ENCODE peak calls at places on chromosomes 7 and 10, in eight cellular contexts. X, C, U, P, E, S, M and A are unnamed samples.

GRCh38 chr7:1458676-1459511 is at the start of gene MICALL2:
- DNase-seq in X (peak), C (peak), U (peak), P (peak), E (peak), S (no peak), M (peak), A (peak)

GRCh38 chr10:7318836-7319235 is 92.0 kb downstream of the SFMBT2 start:
- DNase-seq in X (no peak), C (no peak), U (no peak), P (no peak), E (no peak), S (no peak), M (no peak), A (no peak)

GRCh38 chr7:115462301-115463015 is 540.6 kb downstream of the MDFIC start:
- DNase-seq in X (no peak), C (no peak), U (no peak), P (no peak), E (no peak), S (no peak), M (no peak), A (no peak)

GRCh38 chr10:128047991-128048826 is 78.0 kb downstream of the MKI67 start:
- DNase-seq in X (peak), C (peak), U (no peak), P (no peak), E (peak), S (peak), M (peak), A (peak)

GRCh38 chr10:9789996-9790395 is 1227.7 kb upstream of the CELF2 start:
- DNase-seq in X (no peak), C (no peak), U (no peak), P (no peak), E (no peak), S (no peak), M (no peak), A (no peak)

GRCh38 chr10:125868372-125868975 is 12.6 kb downstream of the DHX32 start:
- DNase-seq in X (no peak), C (peak), U (no peak), P (peak), E (peak), S (no peak), M (no peak), A (no peak)

GRCh38 chr10:86291616-86292340 is 74.8 kb downstream of the GRID1 start:
- DNase-seq in X (peak), C (no peak), U (no peak), P (no peak), E (no peak), S (no peak), M (no peak), A (peak)

GRCh38 chr10:93495654-93496321 is 624 bp upstream of the CEP55 start:
- DNase-seq in X (peak), C (peak), U (no peak), P (peak), E (no peak), S (peak), M (peak), A (no peak)

GRCh38 chr7:57202274-57202673 is 70.0 kb upstream of the ZNF479 start:
- DNase-seq in X (no peak), C (no peak), U (no peak), P (no peak), E (no peak), S (no peak), M (no peak), A (no peak)

GRCh38 chr7:36338256-36338655 is 51.4 kb upstream of the ANLN start:
- DNase-seq in X (no peak), C (no peak), U (no peak), P (no peak), E (no peak), S (no peak), M (no peak), A (no peak)

GRCh38 chr10:10826125-10826524 is 191.5 kb upstream of the CELF2 start:
- DNase-seq in X (no peak), C (no peak), U (no peak), P (no peak), E (peak), S (no peak), M (no peak), A (no peak)

GRCh38 chr10:78931333-78932083 is 137.3 kb upstream of the ZMIZ1 start:
- DNase-seq in X (peak), C (no peak), U (no peak), P (no peak), E (peak), S (no peak), M (no peak), A (peak)

GRCh38 chr10:90912176-90912575 is 8.7 kb downstream of the ANKRD1 start:
- DNase-seq in X (no peak), C (no peak), U (no peak), P (no peak), E (no peak), S (no peak), M (no peak), A (no peak)

GRCh38 chr10:17001297-17001744 is 128.3 kb downstream of the CUBN start:
- DNase-seq in X (no peak), C (no peak), U (no peak), P (no peak), E (no peak), S (no peak), M (no peak), A (no peak)

GRCh38 chr7:45975847-45976484 is 54.9 kb upstream of the IGFBP3 start:
- DNase-seq in X (peak), C (no peak), U (no peak), P (no peak), E (no peak), S (no peak), M (no peak), A (no peak)